ENCODE peak calls at places on chromosomes 11 and 22, in seven cellular contexts. V is HT1080, K is PC-3, H is esophagus squamous epithelium, C is NCI-H1930, U is NCI-H2171, Y is midbrain. F is an unnamed sample.

GRCh38 chr22:29122041-29122440 is 49.2 kb downstream of the KREMEN1 start:
- DNase-seq in K (no peak), Y (no peak), V (no peak), C (no peak), U (no peak), H (no peak), F (no peak)

GRCh38 chr11:134539285-134539684 is 127.2 kb upstream of the B3GAT1 start:
- DNase-seq in Y (no peak), U (no peak), H (no peak), C (no peak), V (no peak), K (no peak), F (no peak)

GRCh38 chr22:18954333-18954732 is 18.2 kb upstream of the PRODH start:
- DNase-seq in H (no peak), Y (peak; percentile 68), U (no peak), V (peak; percentile 53), K (peak; percentile 63), C (peak; percentile 3), F (peak; percentile 66)

GRCh38 chr11:122758974-122759373 is 79.3 kb upstream of the CRTAM start:
- DNase-seq in V (peak; percentile 90), Y (no peak), K (no peak), U (no peak), C (no peak), H (no peak), F (no peak)

GRCh38 chr11:44564198-44564597 is 1.3 kb upstream of the CD82 start:
- DNase-seq in Y (no peak), C (no peak), U (no peak), V (no peak), H (no peak), K (no peak), F (no peak)

GRCh38 chr11:122910775-122911174 is 28.2 kb downstream of the JHY start:
- DNase-seq in C (no peak), Y (no peak), U (no peak), K (peak; percentile 53), V (no peak), H (no peak), F (no peak)

GRCh38 chr11:74018331-74019005 is 9.6 kb upstream of the UCP3 start:
- DNase-seq in K (peak; percentile 88), U (no peak), H (no peak), Y (peak; percentile 43), V (no peak), C (no peak), F (peak; percentile 95)

GRCh38 chr22:20636945-20637344 is 129.5 kb downstream of the MED15 start:
- DNase-seq in C (no peak), K (no peak), Y (no peak), H (no peak), V (no peak), U (no peak), F (no peak)

GRCh38 chr11:61688368-61689163 is 8.4 kb downstream of the DAGLA start:
- DNase-seq in H (no peak), U (no peak), K (no peak), V (peak; percentile 94), Y (peak; percentile 50), C (no peak), F (peak; percentile 54)

GRCh38 chr11:111301840-111302113 is 3.4 kb downstream of the POU2AF3 start:
- DNase-seq in U (no peak), K (no peak), Y (no peak), C (no peak), V (no peak), H (no peak), F (no peak)

GRCh38 chr22:48881326-48881980 is 946.2 kb downstream of the BRD1 start:
- DNase-seq in V (no peak), U (no peak), C (no peak), K (no peak), Y (no peak), H (no peak), F (no peak)

GRCh38 chr11:282630-283360 is 4.6 kb downstream of the NLRP6 start:
- DNase-seq in C (no peak), H (no peak), V (no peak), Y (no peak), K (no peak), U (no peak), F (no peak)

GRCh38 chr11:61273151-61274078 is 21.7 kb downstream of the VWCE start:
- DNase-seq in V (no peak), H (no peak), U (no peak), C (no peak), K (no peak), Y (peak; percentile 55), F (peak; percentile 79)

GRCh38 chr11:6418958-6419611 is at the start of gene APBB1:
- DNase-seq in K (peak; percentile 63), V (no peak), U (peak; percentile 41), H (no peak), C (peak; percentile 41), Y (peak; percentile 85), F (peak; percentile 56)

GRCh38 chr11:78350646-78351165 is 66.9 kb downstream of the GAB2 start:
- DNase-seq in K (no peak), C (no peak), V (peak; percentile 15), H (no peak), U (no peak), Y (peak; percentile 77), F (no peak)

GRCh38 chr22:31872209-31872608 is 72.1 kb upstream of the YWHAH start:
- DNase-seq in H (no peak), C (no peak), Y (no peak), K (no peak), U (no peak), V (no peak), F (no peak)

GRCh38 chr11:57116654-57117053 is 65.1 kb upstream of the LRRC55 start:
- DNase-seq in K (peak; percentile 69), V (peak; percentile 70), Y (no peak), C (no peak), H (no peak), U (peak; percentile 54), F (no peak)

GRCh38 chr11:2508793-2509192 is 64.0 kb downstream of the KCNQ1 start:
- DNase-seq in K (no peak), Y (no peak), U (no peak), C (no peak), V (no peak), H (no peak), F (no peak)

GRCh38 chr11:7538023-7538422 is 24.2 kb downstream of the PPFIBP2 start:
- DNase-seq in Y (no peak), K (no peak), U (no peak), V (peak; percentile 53), H (no peak), C (no peak), F (no peak)

GRCh38 chr11:28860898-28861297 is 752.7 kb downstream of the METTL15 start:
- DNase-seq in Y (no peak), V (peak; percentile 63), C (no peak), K (peak; percentile 70), H (no peak), U (no peak), F (no peak)

GRCh38 chr11:109859325-109859724 is 233.9 kb upstream of the ZC3H12C start:
- DNase-seq in V (peak; percentile 89), K (peak; percentile 76), Y (no peak), C (no peak), H (no peak), U (no peak), F (no peak)

F was measured in lung.